ENCODE peak calls at places on chromosomes 6 and 20, in nine cellular contexts. X is AG04449; F is iPS-NIHi11; T is astrocyte of the hippocampus; E is C1 segment of cervical spinal cord; W is effector CD8-positive, alpha-beta T cell; K is effector memory CD8-positive, alpha-beta T cell; L is GM13977; R is fibroblast of lung. Y is an unnamed sample.

GRCh38 chr6:147395158-147395557 is 113.3 kb upstream of the SAMD5 start:
- DNase-seq in F (no peak), R (peak), K (no peak), E (no peak), L (no peak), T (peak), X (no peak), W (no peak), Y (no peak)

GRCh38 chr6:4210619-4211419 is 75.4 kb upstream of the ECI2 start:
- DNase-seq in E (no peak), F (peak), R (peak), L (peak), K (peak), T (peak), W (peak), X (no peak), Y (peak)

GRCh38 chr6:42428326-42429041 is 23.2 kb downstream of the TRERF1 start:
- DNase-seq in L (peak), E (no peak), K (peak), F (no peak), X (no peak), T (peak), W (no peak), R (peak), Y (no peak)

GRCh38 chr6:127146935-127147334 is 28.5 kb downstream of the RSPO3 start:
- DNase-seq in W (no peak), X (peak), F (peak), E (no peak), L (no peak), R (peak), T (peak), K (no peak), Y (no peak)

GRCh38 chr20:63941282-63942060 is 14.7 kb downstream of the UCKL1 start:
- DNase-seq in K (peak), R (no peak), E (no peak), T (no peak), F (peak), X (no peak), L (peak), W (peak), Y (peak)

GRCh38 chr6:95784019-95784418 is 206.7 kb downstream of the MANEA start:
- DNase-seq in T (no peak), X (no peak), W (no peak), K (no peak), F (no peak), E (no peak), L (no peak), R (no peak), Y (no peak)

GRCh38 chr20:25237610-25238318 is 10.1 kb upstream of the PYGB start:
- DNase-seq in R (peak), E (no peak), F (no peak), K (no peak), X (peak), L (no peak), W (no peak), T (peak), Y (peak)

GRCh38 chr6:72826033-72826432 is 204.2 kb downstream of the KCNQ5 start:
- DNase-seq in E (no peak), X (no peak), K (no peak), R (peak), F (no peak), L (no peak), W (no peak), T (no peak), Y (no peak)

GRCh38 chr20:25699914-25700313 is 3.3 kb upstream of the ZNF337 start:
- DNase-seq in T (no peak), L (no peak), K (no peak), E (no peak), F (no peak), W (no peak), R (no peak), X (no peak), Y (no peak)

GRCh38 chr6:31871068-31871659 is 7.6 kb downstream of the SLC44A4 start:
- DNase-seq in W (no peak), R (peak), L (no peak), F (peak), X (no peak), E (no peak), T (peak), K (no peak), Y (no peak)

GRCh38 chr6:139349464-139350020 is 24.9 kb downstream of the CITED2 start:
- DNase-seq in K (no peak), T (no peak), X (no peak), W (no peak), L (no peak), E (no peak), F (peak), R (no peak), Y (no peak)

GRCh38 chr6:111551521-111552231 is 54.0 kb downstream of the TRAF3IP2 start:
- DNase-seq in X (no peak), K (no peak), T (peak), L (no peak), E (no peak), R (no peak), F (peak), W (no peak), Y (no peak)

Y was measured in gastrocnemius medialis.